ENCODE peak calls at places on chromosomes 6 and 20, in four cellular contexts. Y is erythroblast; L is HS-27A; J is stimulated activated effector memory CD8-positive, alpha-beta T cell treated with anti-CD3 and anti-CD28 coated beads, Interleukin-12 subunit alpha, Interleukin-12 subunit beta, amount 100 ng/mL, for 72 hours. S is an unnamed sample.

GRCh38 chr6:22294301-22294700 is 2.5 kb downstream of the PRL start:
- DNase-seq in Y (no peak), L (no peak), J (no peak), S (no peak)

GRCh38 chr6:23245559-23245958 is 676.2 kb downstream of the HDGFL1 start:
- DNase-seq in Y (no peak), L (no peak), J (no peak), S (no peak)

GRCh38 chr20:43955244-43956191 is 40.9 kb downstream of the TOX2 start:
- DNase-seq in Y (no peak), L (peak), J (peak), S (no peak)

GRCh38 chr20:63856111-63856511 is 5.2 kb upstream of the ABHD16B start:
- DNase-seq in Y (no peak), L (no peak), J (no peak), S (no peak)

GRCh38 chr6:55601120-55601519 is 22.1 kb upstream of the HMGCLL1 start:
- DNase-seq in Y (no peak), L (no peak), J (no peak), S (no peak)

GRCh38 chr6:163415176-163415619 is 680 bp downstream of the QKI start:
- DNase-seq in Y (no peak), L (no peak), J (peak), S (peak)

GRCh38 chr6:33082702-33083101 is 6.9 kb downstream of the HLA-DPB1 start:
- DNase-seq in Y (peak), L (peak), J (no peak), S (peak)

GRCh38 chr6:70700922-70701876 is 33.5 kb downstream of the SMAP1 start:
- DNase-seq in Y (no peak), L (no peak), J (no peak), S (no peak)

GRCh38 chr6:25004357-25004756 is 68.6 kb upstream of the RIPOR2 start:
- DNase-seq in Y (no peak), L (no peak), J (no peak), S (no peak)

S was measured in K562.